ENCODE peak calls at places on chromosomes 11 and 22, in five cellular contexts. D, T, O, U and P are unnamed samples.

GRCh38 chr22:19120829-19121630 is 1.2 kb downstream of the DGCR2 start:
- DNase-seq in D (peak), T (peak), O (no peak), U (no peak), P (peak)

GRCh38 chr11:74321487-74322188 is 10.2 kb upstream of the P4HA3 start:
- DNase-seq in D (peak), T (peak), O (peak), U (no peak), P (peak)

GRCh38 chr11:122186439-122187080 is 70.5 kb upstream of the BLID start:
- DNase-seq in D (no peak), T (no peak), O (no peak), U (no peak), P (no peak)

GRCh38 chr11:122234257-122234656 is 118.2 kb upstream of the BLID start:
- DNase-seq in D (no peak), T (no peak), O (no peak), U (no peak), P (no peak)

GRCh38 chr22:50432131-50432870 is 42.5 kb downstream of the SBF1 start:
- DNase-seq in D (no peak), T (no peak), O (no peak), U (no peak), P (no peak)

GRCh38 chr11:86374586-86374985 is at the start of gene CCDC81:
- DNase-seq in D (no peak), T (no peak), O (no peak), U (no peak), P (no peak)

GRCh38 chr11:11117730-11118129 is 235.3 kb downstream of the CSNK2A3 start:
- DNase-seq in D (no peak), T (no peak), O (no peak), U (no peak), P (no peak)

GRCh38 chr11:76419896-76420295 is 24.9 kb upstream of the EMSY start:
- DNase-seq in D (peak), T (peak), O (no peak), U (no peak), P (peak)

GRCh38 chr22:36360871-36361383 is 26.8 kb downstream of the MYH9 start:
- DNase-seq in D (no peak), T (no peak), O (no peak), U (no peak), P (no peak)

GRCh38 chr22:19974233-19974861 is 32.7 kb upstream of the TXNRD2 start:
- DNase-seq in D (peak), T (peak), O (peak), U (no peak), P (peak)

GRCh38 chr11:112128483-112129121 is 35.3 kb downstream of the IL18 start:
- DNase-seq in D (no peak), T (no peak), O (peak), U (no peak), P (no peak)

GRCh38 chr22:31488988-31489617 is 539 bp downstream of the EIF4ENIF1 start:
- DNase-seq in D (peak), T (no peak), O (peak), U (no peak), P (peak)

GRCh38 chr11:60396790-60397189 is 531 bp downstream of the MS4A14 start:
- DNase-seq in D (no peak), T (no peak), O (no peak), U (peak), P (no peak)

GRCh38 chr22:41913842-41914534 is 886 bp downstream of the SHISA8 start:
- DNase-seq in D (no peak), T (no peak), O (no peak), U (no peak), P (peak)

GRCh38 chr11:106031210-106031845 is 9.3 kb upstream of the MSANTD4 start:
- DNase-seq in D (no peak), T (no peak), O (no peak), U (no peak), P (no peak)

GRCh38 chr11:15969281-15969680 is 387.1 kb downstream of the SOX6 start:
- DNase-seq in D (no peak), T (peak), O (no peak), U (peak), P (peak)

GRCh38 chr22:37431811-37432707 is 4.8 kb upstream of the ELFN2 start:
- DNase-seq in D (no peak), T (peak), O (no peak), U (no peak), P (no peak)

GRCh38 chr11:19805827-19806226 is 93.2 kb downstream of the NAV2 start:
- DNase-seq in D (no peak), T (no peak), O (no peak), U (no peak), P (no peak)

GRCh38 chr11:17639091-17639490 is 80.3 kb upstream of the MYOD1 start:
- DNase-seq in D (no peak), T (no peak), O (peak), U (no peak), P (no peak)

GRCh38 chr11:122202161-122202950 is 86.3 kb upstream of the BLID start:
- DNase-seq in D (no peak), T (peak), O (peak), U (no peak), P (no peak)

GRCh38 chr11:8025816-8026215 is 38.7 kb downstream of the EIF3F start:
- DNase-seq in D (no peak), T (no peak), O (no peak), U (no peak), P (no peak)

GRCh38 chr11:86608251-86608799 is 64.1 kb downstream of the ME3 start:
- DNase-seq in D (peak), T (peak), O (peak), U (peak), P (peak)

GRCh38 chr11:65416341-65417185 is 6.0 kb upstream of the NEAT1 start:
- DNase-seq in D (peak), T (peak), O (peak), U (no peak), P (peak)

GRCh38 chr22:48147831-48148230 is 1385.4 kb downstream of the TBC1D22A start:
- DNase-seq in D (no peak), T (no peak), O (no peak), U (no peak), P (no peak)

GRCh38 chr22:46286941-46287872 is 9.5 kb upstream of the GTSE1 start:
- DNase-seq in D (no peak), T (no peak), O (no peak), U (no peak), P (no peak)

GRCh38 chr11:95299078-95299611 is 68.1 kb upstream of the SESN3 start:
- DNase-seq in D (no peak), T (no peak), O (no peak), U (no peak), P (no peak)

GRCh38 chr22:21032843-21033688 is 705 bp upstream of the SLC7A4 start:
- DNase-seq in D (no peak), T (no peak), O (no peak), U (no peak), P (no peak)

GRCh38 chr11:64862914-64863313 is 15.5 kb downstream of the EHD1 start:
- DNase-seq in D (no peak), T (no peak), O (no peak), U (no peak), P (no peak)

GRCh38 chr22:37465721-37466120 is 20.5 kb downstream of the MFNG start:
- DNase-seq in D (no peak), T (no peak), O (no peak), U (no peak), P (no peak)

GRCh38 chr22:17962168-17962567 is 62.2 kb downstream of the MICAL3 start:
- DNase-seq in D (no peak), T (no peak), O (no peak), U (no peak), P (no peak)

GRCh38 chr22:23523746-23524145 is 56.3 kb downstream of the IGLL1 start:
- DNase-seq in D (no peak), T (no peak), O (no peak), U (no peak), P (no peak)

GRCh38 chr22:47090591-47091240 is 328.3 kb downstream of the TBC1D22A start:
- DNase-seq in D (no peak), T (no peak), O (no peak), U (no peak), P (peak)

GRCh38 chr11:60528934-60529333 is 13.7 kb downstream of the MS4A13 start:
- DNase-seq in D (no peak), T (no peak), O (no peak), U (peak), P (no peak)

GRCh38 chr11:74466916-74467885 is at the start of gene KCNE3:
- DNase-seq in D (no peak), T (no peak), O (no peak), U (no peak), P (peak)

GRCh38 chr11:59144579-59145345 is 2.1 kb downstream of the FAM111A start:
- DNase-seq in D (no peak), T (no peak), O (peak), U (peak), P (peak)

GRCh38 chr11:117107701-117108590 is 9.7 kb upstream of the SIK3 start:
- DNase-seq in D (no peak), T (no peak), O (no peak), U (no peak), P (no peak)
- TF ChIP-seq FOXM1 in D (no peak), T (no peak), O (no peak), U (no peak), P (no peak)

DNA sequence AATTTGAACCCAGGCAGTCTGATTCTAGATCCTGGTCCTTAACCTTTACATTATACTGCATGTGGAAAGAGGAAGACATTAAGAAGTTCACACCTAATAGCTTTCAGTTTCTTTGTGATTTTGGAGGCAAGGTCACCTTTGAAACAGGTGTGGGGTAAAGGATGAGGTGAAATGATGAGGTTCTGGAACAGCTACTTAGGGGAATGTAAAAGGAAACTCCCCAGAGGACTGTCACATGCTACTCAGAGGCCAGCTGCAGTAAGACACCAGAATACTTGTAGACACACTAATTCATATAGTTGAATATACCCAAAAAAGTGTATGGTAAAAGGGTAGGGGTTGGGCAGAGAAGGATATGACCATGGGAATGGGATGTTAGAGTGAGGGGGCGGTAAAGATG is 5.4 kb downstream of the APIP start:
- DNase-seq in D (no peak), T (no peak), O (no peak), U (no peak), P (no peak)
- TF ChIP-seq FOXM1 in D (no peak), T (no peak), O (no peak), U (no peak), P (no peak)

GRCh38 chr11:33187851-33188722 is 26.8 kb upstream of the CSTF3 start:
- DNase-seq in D (no peak), T (no peak), O (no peak), U (no peak), P (no peak)
- TF ChIP-seq FOXM1 in D (no peak), T (no peak), O (no peak), U (no peak), P (no peak)

DNA sequence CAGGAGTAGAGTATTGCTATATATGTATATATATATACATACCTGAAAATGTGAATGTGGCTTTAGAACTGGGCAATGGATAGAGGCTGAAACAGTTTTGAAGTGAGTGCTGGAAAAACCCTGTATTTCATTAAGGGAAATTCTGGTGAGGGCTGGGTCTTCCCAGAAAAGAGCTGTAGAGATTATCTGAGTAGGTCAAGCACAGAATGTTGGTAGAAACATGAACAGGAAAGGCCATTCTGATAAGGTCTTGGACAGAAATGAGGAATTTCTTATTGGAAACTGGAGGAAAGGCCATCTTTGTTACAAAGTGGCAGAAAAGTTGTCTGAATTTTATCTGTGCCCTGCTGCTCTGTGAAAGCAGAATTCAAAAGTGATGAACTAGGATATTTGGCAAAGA is 25.4 kb downstream of the RTL6 start:
- DNase-seq in D (no peak), T (no peak), O (no peak), U (no peak), P (no peak)
- TF ChIP-seq FOXM1 in D (no peak), T (no peak), O (no peak), U (no peak), P (no peak)

GRCh38 chr11:70092959-70093358 is 14.8 kb downstream of the ANO1 start:
- DNase-seq in D (no peak), T (no peak), O (no peak), U (no peak), P (no peak)

GRCh38 chr11:70089631-70090030 is 11.5 kb downstream of the ANO1 start:
- DNase-seq in D (no peak), T (no peak), O (no peak), U (no peak), P (no peak)

GRCh38 chr11:70088735-70089250 is 10.7 kb downstream of the ANO1 start:
- DNase-seq in D (no peak), T (no peak), O (no peak), U (no peak), P (no peak)

GRCh38 chr11:70091651-70092050 is 13.5 kb downstream of the ANO1 start:
- DNase-seq in D (no peak), T (no peak), O (no peak), U (no peak), P (no peak)

DNA sequence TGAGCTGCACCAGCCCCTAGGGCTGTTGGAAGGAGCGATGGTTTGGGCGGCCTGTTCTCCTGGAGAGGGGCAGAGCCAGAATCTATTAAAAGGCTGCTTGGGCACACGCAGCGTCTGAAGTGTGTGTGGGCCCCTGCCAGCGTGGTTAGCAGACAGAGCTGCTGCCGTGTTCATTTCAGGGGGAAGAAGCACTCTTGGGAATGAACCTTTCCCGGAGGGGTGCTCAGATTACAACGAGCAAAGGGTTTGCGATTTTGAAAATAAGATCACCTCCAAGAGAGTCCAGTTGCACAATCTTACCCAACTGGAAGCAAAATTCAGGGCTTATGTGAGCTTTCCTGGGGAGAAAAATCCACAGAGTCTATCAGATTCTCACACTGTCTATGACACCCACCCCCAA is 12.9 kb downstream of the ANO1 start:
- DNase-seq in D (no peak), T (no peak), O (no peak), U (no peak), P (no peak)
- TF ChIP-seq FOXM1 in D (no peak), T (no peak), O (no peak), U (no peak), P (no peak)

GRCh38 chr11:3356858-3357257 is 22.1 kb downstream of the ZNF195 start:
- DNase-seq in D (no peak), T (no peak), O (no peak), U (no peak), P (no peak)
- TF ChIP-seq FOXM1 in D (no peak), T (no peak), O (no peak), U (no peak), P (no peak)

GRCh38 chr11:62879554-62879953 is 1.1 kb upstream of the SLC3A2 start:
- DNase-seq in D (no peak), T (no peak), O (no peak), U (no peak), P (no peak)
- TF ChIP-seq FOXM1 in D (no peak), T (no peak), O (no peak), U (no peak), P (no peak)

GRCh38 chr11:48001438-48002021 is 21.2 kb downstream of the PTPRJ start:
- DNase-seq in D (no peak), T (no peak), O (no peak), U (no peak), P (no peak)
- TF ChIP-seq FOXM1 in D (no peak), T (no peak), O (no peak), U (no peak), P (no peak)

GRCh38 chr11:126214446-126215240 is 3.1 kb downstream of the FAM118B start:
- DNase-seq in D (no peak), T (no peak), O (no peak), U (no peak), P (no peak)

GRCh38 chr11:126216526-126217305 is 5.1 kb downstream of the FAM118B start:
- DNase-seq in D (no peak), T (no peak), O (no peak), U (no peak), P (no peak)

GRCh38 chr11:126211236-126212088 is at the start of the genes FAM118B and RPUSD4:
- DNase-seq in D (peak), T (peak), O (peak), U (peak), P (peak)

GRCh38 chr11:126210871-126211235 is 597 bp downstream of the RPUSD4 start:
- DNase-seq in D (no peak), T (no peak), O (peak), U (no peak), P (no peak)

DNA sequence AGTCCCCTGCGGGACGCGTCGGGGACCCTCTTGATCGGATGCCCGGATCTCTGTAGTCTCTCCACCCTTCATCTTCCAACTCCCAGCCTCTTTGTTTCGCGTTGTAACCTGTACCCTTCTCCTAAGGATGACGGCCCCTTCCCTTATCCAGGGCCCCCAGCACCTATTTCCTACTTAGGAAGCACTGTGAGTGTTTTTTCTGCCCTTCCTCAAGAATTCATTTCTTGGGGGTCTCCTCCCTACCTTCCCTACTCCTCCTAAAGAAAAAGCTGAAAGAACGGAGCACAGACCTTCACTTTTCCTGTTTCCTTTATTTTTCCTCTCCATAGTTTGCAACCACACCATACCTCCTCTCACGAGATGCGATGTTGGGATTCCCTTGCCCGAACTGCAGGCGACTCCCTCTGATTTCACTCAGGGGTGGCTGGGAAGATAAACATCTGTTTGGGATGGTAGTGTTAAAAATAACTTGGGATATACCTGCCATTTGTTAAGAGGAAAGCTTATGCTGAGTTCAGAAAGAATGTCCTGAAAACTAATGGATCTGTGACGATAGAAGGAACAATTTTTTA is 593 bp downstream of the FAM118B start:
- DNase-seq in D (no peak), T (no peak), O (no peak), U (no peak), P (peak)
- TF ChIP-seq FOXM1 in D (no peak), T (no peak), O (no peak), U (no peak), P (no peak)